ENCODE peak calls at places on chromosomes 6 and 20, in six cellular contexts. One of them, this sample, is unnamed.

GRCh38 chr20:50561379-50562078 is 51.3 kb downstream of the PTPN1 start:
- DNase-seq in activated CD8-positive, alpha-beta memory T cell treated with anti-CD3 and anti-CD28 coated beads for 24 hours: peak; percentile 81
- DNase-seq in activated effector memory CD4-positive, alpha-beta T cell treated with anti-CD3 and anti-CD28 coated beads, Interleukin-2, amount 50 U/mL, for 16 hours: peak; percentile 87
- DNase-seq in stimulated activated naive CD4-positive, alpha-beta T cell treated with Interleukin-2 at 50 U/mL for 16 hours: peak; percentile 74
- DNase-seq in trophoblast cell: peak; percentile 64
- DNase-seq in left ventricle myocardium inferior: no peak
- DNase-seq in this sample: peak; percentile 67

GRCh38 chr20:22312744-22313346 is 271.5 kb downstream of the FOXA2 start:
- DNase-seq in activated CD8-positive, alpha-beta memory T cell treated with anti-CD3 and anti-CD28 coated beads for 24 hours: no peak
- DNase-seq in activated effector memory CD4-positive, alpha-beta T cell treated with anti-CD3 and anti-CD28 coated beads, Interleukin-2, amount 50 U/mL, for 16 hours: no peak
- DNase-seq in stimulated activated naive CD4-positive, alpha-beta T cell treated with Interleukin-2 at 50 U/mL for 16 hours: no peak
- DNase-seq in trophoblast cell: peak; percentile 15
- DNase-seq in left ventricle myocardium inferior: no peak
- DNase-seq in this sample: no peak

GRCh38 chr20:1215386-1216170 is 10.3 kb upstream of the RAD21L1 start:
- DNase-seq in activated CD8-positive, alpha-beta memory T cell treated with anti-CD3 and anti-CD28 coated beads for 24 hours: no peak
- DNase-seq in activated effector memory CD4-positive, alpha-beta T cell treated with anti-CD3 and anti-CD28 coated beads, Interleukin-2, amount 50 U/mL, for 16 hours: peak; percentile 77
- DNase-seq in stimulated activated naive CD4-positive, alpha-beta T cell treated with Interleukin-2 at 50 U/mL for 16 hours: peak; percentile 62
- DNase-seq in trophoblast cell: no peak
- DNase-seq in left ventricle myocardium inferior: no peak
- DNase-seq in this sample: peak; percentile 67

GRCh38 chr20:34891166-34892062 is 15.0 kb downstream of the ACSS2 start:
- DNase-seq in activated CD8-positive, alpha-beta memory T cell treated with anti-CD3 and anti-CD28 coated beads for 24 hours: no peak
- DNase-seq in activated effector memory CD4-positive, alpha-beta T cell treated with anti-CD3 and anti-CD28 coated beads, Interleukin-2, amount 50 U/mL, for 16 hours: no peak
- DNase-seq in stimulated activated naive CD4-positive, alpha-beta T cell treated with Interleukin-2 at 50 U/mL for 16 hours: no peak
- DNase-seq in trophoblast cell: peak; percentile 65
- DNase-seq in left ventricle myocardium inferior: no peak
- DNase-seq in this sample: peak; percentile 10

GRCh38 chr6:37024665-37025337 is 19.3 kb downstream of the FGD2 start:
- DNase-seq in activated CD8-positive, alpha-beta memory T cell treated with anti-CD3 and anti-CD28 coated beads for 24 hours: peak; percentile 75
- DNase-seq in activated effector memory CD4-positive, alpha-beta T cell treated with anti-CD3 and anti-CD28 coated beads, Interleukin-2, amount 50 U/mL, for 16 hours: peak; percentile 82
- DNase-seq in stimulated activated naive CD4-positive, alpha-beta T cell treated with Interleukin-2 at 50 U/mL for 16 hours: peak; percentile 73
- DNase-seq in trophoblast cell: no peak
- DNase-seq in left ventricle myocardium inferior: no peak
- DNase-seq in this sample: peak; percentile 66

GRCh38 chr6:5466459-5466858 is 205.1 kb downstream of the FARS2 start:
- DNase-seq in activated CD8-positive, alpha-beta memory T cell treated with anti-CD3 and anti-CD28 coated beads for 24 hours: no peak
- DNase-seq in activated effector memory CD4-positive, alpha-beta T cell treated with anti-CD3 and anti-CD28 coated beads, Interleukin-2, amount 50 U/mL, for 16 hours: no peak
- DNase-seq in stimulated activated naive CD4-positive, alpha-beta T cell treated with Interleukin-2 at 50 U/mL for 16 hours: no peak
- DNase-seq in trophoblast cell: no peak
- DNase-seq in left ventricle myocardium inferior: no peak
- DNase-seq in this sample: no peak

GRCh38 chr6:22926613-22927348 is 357.4 kb downstream of the HDGFL1 start:
- DNase-seq in activated CD8-positive, alpha-beta memory T cell treated with anti-CD3 and anti-CD28 coated beads for 24 hours: no peak
- DNase-seq in activated effector memory CD4-positive, alpha-beta T cell treated with anti-CD3 and anti-CD28 coated beads, Interleukin-2, amount 50 U/mL, for 16 hours: no peak
- DNase-seq in stimulated activated naive CD4-positive, alpha-beta T cell treated with Interleukin-2 at 50 U/mL for 16 hours: no peak
- DNase-seq in trophoblast cell: no peak
- DNase-seq in left ventricle myocardium inferior: no peak
- DNase-seq in this sample: no peak

GRCh38 chr6:96542702-96543101 is 20.2 kb upstream of the FHL5 start:
- DNase-seq in activated CD8-positive, alpha-beta memory T cell treated with anti-CD3 and anti-CD28 coated beads for 24 hours: no peak
- DNase-seq in activated effector memory CD4-positive, alpha-beta T cell treated with anti-CD3 and anti-CD28 coated beads, Interleukin-2, amount 50 U/mL, for 16 hours: no peak
- DNase-seq in stimulated activated naive CD4-positive, alpha-beta T cell treated with Interleukin-2 at 50 U/mL for 16 hours: no peak
- DNase-seq in trophoblast cell: no peak
- DNase-seq in left ventricle myocardium inferior: no peak
- DNase-seq in this sample: no peak

GRCh38 chr20:38249536-38250310 is 10.8 kb downstream of the KIAA1755 start:
- DNase-seq in activated CD8-positive, alpha-beta memory T cell treated with anti-CD3 and anti-CD28 coated beads for 24 hours: no peak
- DNase-seq in activated effector memory CD4-positive, alpha-beta T cell treated with anti-CD3 and anti-CD28 coated beads, Interleukin-2, amount 50 U/mL, for 16 hours: peak; percentile 31
- DNase-seq in stimulated activated naive CD4-positive, alpha-beta T cell treated with Interleukin-2 at 50 U/mL for 16 hours: no peak
- DNase-seq in trophoblast cell: no peak
- DNase-seq in left ventricle myocardium inferior: no peak
- DNase-seq in this sample: no peak

GRCh38 chr6:17456711-17457110 is 63.3 kb downstream of the CAP2 start:
- DNase-seq in activated CD8-positive, alpha-beta memory T cell treated with anti-CD3 and anti-CD28 coated beads for 24 hours: no peak
- DNase-seq in activated effector memory CD4-positive, alpha-beta T cell treated with anti-CD3 and anti-CD28 coated beads, Interleukin-2, amount 50 U/mL, for 16 hours: no peak
- DNase-seq in stimulated activated naive CD4-positive, alpha-beta T cell treated with Interleukin-2 at 50 U/mL for 16 hours: no peak
- DNase-seq in trophoblast cell: no peak
- DNase-seq in left ventricle myocardium inferior: no peak
- DNase-seq in this sample: no peak

GRCh38 chr6:167985911-167986595 is 11.4 kb upstream of the KIF25 start:
- DNase-seq in activated CD8-positive, alpha-beta memory T cell treated with anti-CD3 and anti-CD28 coated beads for 24 hours: no peak
- DNase-seq in activated effector memory CD4-positive, alpha-beta T cell treated with anti-CD3 and anti-CD28 coated beads, Interleukin-2, amount 50 U/mL, for 16 hours: no peak
- DNase-seq in stimulated activated naive CD4-positive, alpha-beta T cell treated with Interleukin-2 at 50 U/mL for 16 hours: no peak
- DNase-seq in trophoblast cell: no peak
- DNase-seq in left ventricle myocardium inferior: no peak
- DNase-seq in this sample: no peak

GRCh38 chr20:12762725-12763124 is 246.0 kb upstream of the SPTLC3 start:
- DNase-seq in activated CD8-positive, alpha-beta memory T cell treated with anti-CD3 and anti-CD28 coated beads for 24 hours: no peak
- DNase-seq in activated effector memory CD4-positive, alpha-beta T cell treated with anti-CD3 and anti-CD28 coated beads, Interleukin-2, amount 50 U/mL, for 16 hours: no peak
- DNase-seq in stimulated activated naive CD4-positive, alpha-beta T cell treated with Interleukin-2 at 50 U/mL for 16 hours: no peak
- DNase-seq in trophoblast cell: no peak
- DNase-seq in left ventricle myocardium inferior: peak; percentile 15
- DNase-seq in this sample: no peak

GRCh38 chr20:19453781-19454310 is 241.4 kb downstream of the SLC24A3 start:
- DNase-seq in activated CD8-positive, alpha-beta memory T cell treated with anti-CD3 and anti-CD28 coated beads for 24 hours: no peak
- DNase-seq in activated effector memory CD4-positive, alpha-beta T cell treated with anti-CD3 and anti-CD28 coated beads, Interleukin-2, amount 50 U/mL, for 16 hours: no peak
- DNase-seq in stimulated activated naive CD4-positive, alpha-beta T cell treated with Interleukin-2 at 50 U/mL for 16 hours: no peak
- DNase-seq in trophoblast cell: no peak
- DNase-seq in left ventricle myocardium inferior: no peak
- DNase-seq in this sample: no peak

GRCh38 chr6:136775081-136775480 is 17.2 kb downstream of the MAP3K5 start:
- DNase-seq in activated CD8-positive, alpha-beta memory T cell treated with anti-CD3 and anti-CD28 coated beads for 24 hours: no peak
- DNase-seq in activated effector memory CD4-positive, alpha-beta T cell treated with anti-CD3 and anti-CD28 coated beads, Interleukin-2, amount 50 U/mL, for 16 hours: no peak
- DNase-seq in stimulated activated naive CD4-positive, alpha-beta T cell treated with Interleukin-2 at 50 U/mL for 16 hours: no peak
- DNase-seq in trophoblast cell: no peak
- DNase-seq in left ventricle myocardium inferior: no peak
- DNase-seq in this sample: no peak

GRCh38 chr6:6131492-6132109 is 124.9 kb upstream of the NRN1 start:
- DNase-seq in activated CD8-positive, alpha-beta memory T cell treated with anti-CD3 and anti-CD28 coated beads for 24 hours: no peak
- DNase-seq in activated effector memory CD4-positive, alpha-beta T cell treated with anti-CD3 and anti-CD28 coated beads, Interleukin-2, amount 50 U/mL, for 16 hours: no peak
- DNase-seq in stimulated activated naive CD4-positive, alpha-beta T cell treated with Interleukin-2 at 50 U/mL for 16 hours: no peak
- DNase-seq in trophoblast cell: no peak
- DNase-seq in left ventricle myocardium inferior: no peak
- DNase-seq in this sample: no peak

GRCh38 chr6:134665029-134665723 is 284.7 kb downstream of the ALDH8A1 start:
- DNase-seq in activated CD8-positive, alpha-beta memory T cell treated with anti-CD3 and anti-CD28 coated beads for 24 hours: no peak
- DNase-seq in activated effector memory CD4-positive, alpha-beta T cell treated with anti-CD3 and anti-CD28 coated beads, Interleukin-2, amount 50 U/mL, for 16 hours: no peak
- DNase-seq in stimulated activated naive CD4-positive, alpha-beta T cell treated with Interleukin-2 at 50 U/mL for 16 hours: no peak
- DNase-seq in trophoblast cell: peak; percentile 86
- DNase-seq in left ventricle myocardium inferior: no peak
- DNase-seq in this sample: no peak

GRCh38 chr20:49236301-49236700 is 17.1 kb downstream of the DDX27 start:
- DNase-seq in activated CD8-positive, alpha-beta memory T cell treated with anti-CD3 and anti-CD28 coated beads for 24 hours: no peak
- DNase-seq in activated effector memory CD4-positive, alpha-beta T cell treated with anti-CD3 and anti-CD28 coated beads, Interleukin-2, amount 50 U/mL, for 16 hours: no peak
- DNase-seq in stimulated activated naive CD4-positive, alpha-beta T cell treated with Interleukin-2 at 50 U/mL for 16 hours: no peak
- DNase-seq in trophoblast cell: no peak
- DNase-seq in left ventricle myocardium inferior: no peak
- DNase-seq in this sample: no peak

GRCh38 chr6:66771626-66772025 is 1064.6 kb upstream of the EYS start:
- DNase-seq in activated CD8-positive, alpha-beta memory T cell treated with anti-CD3 and anti-CD28 coated beads for 24 hours: no peak
- DNase-seq in activated effector memory CD4-positive, alpha-beta T cell treated with anti-CD3 and anti-CD28 coated beads, Interleukin-2, amount 50 U/mL, for 16 hours: no peak
- DNase-seq in stimulated activated naive CD4-positive, alpha-beta T cell treated with Interleukin-2 at 50 U/mL for 16 hours: no peak
- DNase-seq in trophoblast cell: no peak
- DNase-seq in left ventricle myocardium inferior: no peak
- DNase-seq in this sample: no peak

GRCh38 chr6:34806738-34807453 is 15.0 kb downstream of the BLTP3A start:
- DNase-seq in activated CD8-positive, alpha-beta memory T cell treated with anti-CD3 and anti-CD28 coated beads for 24 hours: no peak
- DNase-seq in activated effector memory CD4-positive, alpha-beta T cell treated with anti-CD3 and anti-CD28 coated beads, Interleukin-2, amount 50 U/mL, for 16 hours: no peak
- DNase-seq in stimulated activated naive CD4-positive, alpha-beta T cell treated with Interleukin-2 at 50 U/mL for 16 hours: no peak
- DNase-seq in trophoblast cell: no peak
- DNase-seq in left ventricle myocardium inferior: no peak
- DNase-seq in this sample: no peak

GRCh38 chr20:51628533-51629398 is 86.2 kb upstream of the NFATC2 start:
- DNase-seq in activated CD8-positive, alpha-beta memory T cell treated with anti-CD3 and anti-CD28 coated beads for 24 hours: no peak
- DNase-seq in activated effector memory CD4-positive, alpha-beta T cell treated with anti-CD3 and anti-CD28 coated beads, Interleukin-2, amount 50 U/mL, for 16 hours: no peak
- DNase-seq in stimulated activated naive CD4-positive, alpha-beta T cell treated with Interleukin-2 at 50 U/mL for 16 hours: no peak
- DNase-seq in trophoblast cell: no peak
- DNase-seq in left ventricle myocardium inferior: no peak
- DNase-seq in this sample: no peak

GRCh38 chr20:53949319-53949839 is 121.0 kb downstream of the BCAS1 start:
- DNase-seq in activated CD8-positive, alpha-beta memory T cell treated with anti-CD3 and anti-CD28 coated beads for 24 hours: peak; percentile 83
- DNase-seq in activated effector memory CD4-positive, alpha-beta T cell treated with anti-CD3 and anti-CD28 coated beads, Interleukin-2, amount 50 U/mL, for 16 hours: peak; percentile 90
- DNase-seq in stimulated activated naive CD4-positive, alpha-beta T cell treated with Interleukin-2 at 50 U/mL for 16 hours: peak; percentile 67
- DNase-seq in trophoblast cell: peak; percentile 75
- DNase-seq in left ventricle myocardium inferior: peak; percentile 36
- DNase-seq in this sample: peak; percentile 72

GRCh38 chr6:13694562-13694961 is 17.1 kb downstream of the RANBP9 start:
- DNase-seq in activated CD8-positive, alpha-beta memory T cell treated with anti-CD3 and anti-CD28 coated beads for 24 hours: no peak
- DNase-seq in activated effector memory CD4-positive, alpha-beta T cell treated with anti-CD3 and anti-CD28 coated beads, Interleukin-2, amount 50 U/mL, for 16 hours: no peak
- DNase-seq in stimulated activated naive CD4-positive, alpha-beta T cell treated with Interleukin-2 at 50 U/mL for 16 hours: no peak
- DNase-seq in trophoblast cell: peak; percentile 13
- DNase-seq in left ventricle myocardium inferior: no peak
- DNase-seq in this sample: no peak

GRCh38 chr6:228881-229651 is 63.2 kb upstream of the DUSP22 start:
- DNase-seq in activated CD8-positive, alpha-beta memory T cell treated with anti-CD3 and anti-CD28 coated beads for 24 hours: peak; percentile 57
- DNase-seq in activated effector memory CD4-positive, alpha-beta T cell treated with anti-CD3 and anti-CD28 coated beads, Interleukin-2, amount 50 U/mL, for 16 hours: no peak
- DNase-seq in stimulated activated naive CD4-positive, alpha-beta T cell treated with Interleukin-2 at 50 U/mL for 16 hours: no peak
- DNase-seq in trophoblast cell: no peak
- DNase-seq in left ventricle myocardium inferior: no peak
- DNase-seq in this sample: no peak

GRCh38 chr20:47749367-47749766 is 35.9 kb downstream of the SULF2 start:
- DNase-seq in activated CD8-positive, alpha-beta memory T cell treated with anti-CD3 and anti-CD28 coated beads for 24 hours: no peak
- DNase-seq in activated effector memory CD4-positive, alpha-beta T cell treated with anti-CD3 and anti-CD28 coated beads, Interleukin-2, amount 50 U/mL, for 16 hours: no peak
- DNase-seq in stimulated activated naive CD4-positive, alpha-beta T cell treated with Interleukin-2 at 50 U/mL for 16 hours: no peak
- DNase-seq in trophoblast cell: no peak
- DNase-seq in left ventricle myocardium inferior: peak; percentile 48
- DNase-seq in this sample: no peak

GRCh38 chr20:21513881-21514540 is at the start of gene NKX2-2:
- DNase-seq in activated CD8-positive, alpha-beta memory T cell treated with anti-CD3 and anti-CD28 coated beads for 24 hours: no peak
- DNase-seq in activated effector memory CD4-positive, alpha-beta T cell treated with anti-CD3 and anti-CD28 coated beads, Interleukin-2, amount 50 U/mL, for 16 hours: no peak
- DNase-seq in stimulated activated naive CD4-positive, alpha-beta T cell treated with Interleukin-2 at 50 U/mL for 16 hours: no peak
- DNase-seq in trophoblast cell: no peak
- DNase-seq in left ventricle myocardium inferior: no peak
- DNase-seq in this sample: no peak

GRCh38 chr20:58545565-58546195 is 30.5 kb upstream of the APCDD1L start:
- DNase-seq in activated CD8-positive, alpha-beta memory T cell treated with anti-CD3 and anti-CD28 coated beads for 24 hours: no peak
- DNase-seq in activated effector memory CD4-positive, alpha-beta T cell treated with anti-CD3 and anti-CD28 coated beads, Interleukin-2, amount 50 U/mL, for 16 hours: no peak
- DNase-seq in stimulated activated naive CD4-positive, alpha-beta T cell treated with Interleukin-2 at 50 U/mL for 16 hours: no peak
- DNase-seq in trophoblast cell: no peak
- DNase-seq in left ventricle myocardium inferior: no peak
- DNase-seq in this sample: no peak

GRCh38 chr6:104909140-104909525 is 47.8 kb upstream of the LIN28B start:
- DNase-seq in activated CD8-positive, alpha-beta memory T cell treated with anti-CD3 and anti-CD28 coated beads for 24 hours: no peak
- DNase-seq in activated effector memory CD4-positive, alpha-beta T cell treated with anti-CD3 and anti-CD28 coated beads, Interleukin-2, amount 50 U/mL, for 16 hours: no peak
- DNase-seq in stimulated activated naive CD4-positive, alpha-beta T cell treated with Interleukin-2 at 50 U/mL for 16 hours: no peak
- DNase-seq in trophoblast cell: peak; percentile 50
- DNase-seq in left ventricle myocardium inferior: no peak
- DNase-seq in this sample: no peak

GRCh38 chr20:17024513-17025105 is 202.2 kb upstream of the PCSK2 start:
- DNase-seq in activated CD8-positive, alpha-beta memory T cell treated with anti-CD3 and anti-CD28 coated beads for 24 hours: no peak
- DNase-seq in activated effector memory CD4-positive, alpha-beta T cell treated with anti-CD3 and anti-CD28 coated beads, Interleukin-2, amount 50 U/mL, for 16 hours: no peak
- DNase-seq in stimulated activated naive CD4-positive, alpha-beta T cell treated with Interleukin-2 at 50 U/mL for 16 hours: no peak
- DNase-seq in trophoblast cell: no peak
- DNase-seq in left ventricle myocardium inferior: no peak
- DNase-seq in this sample: no peak

GRCh38 chr6:33610057-33610456 is 11.1 kb upstream of the ITPR3 start:
- DNase-seq in activated CD8-positive, alpha-beta memory T cell treated with anti-CD3 and anti-CD28 coated beads for 24 hours: no peak
- DNase-seq in activated effector memory CD4-positive, alpha-beta T cell treated with anti-CD3 and anti-CD28 coated beads, Interleukin-2, amount 50 U/mL, for 16 hours: no peak
- DNase-seq in stimulated activated naive CD4-positive, alpha-beta T cell treated with Interleukin-2 at 50 U/mL for 16 hours: no peak
- DNase-seq in trophoblast cell: no peak
- DNase-seq in left ventricle myocardium inferior: peak; percentile 48
- DNase-seq in this sample: no peak

GRCh38 chr6:149454405-149454848 is 30.4 kb downstream of the ZC3H12D start:
- DNase-seq in activated CD8-positive, alpha-beta memory T cell treated with anti-CD3 and anti-CD28 coated beads for 24 hours: no peak
- DNase-seq in activated effector memory CD4-positive, alpha-beta T cell treated with anti-CD3 and anti-CD28 coated beads, Interleukin-2, amount 50 U/mL, for 16 hours: peak; percentile 54
- DNase-seq in stimulated activated naive CD4-positive, alpha-beta T cell treated with Interleukin-2 at 50 U/mL for 16 hours: no peak
- DNase-seq in trophoblast cell: no peak
- DNase-seq in left ventricle myocardium inferior: peak; percentile 98
- DNase-seq in this sample: no peak

GRCh38 chr6:49528571-49528970 is 21.9 kb upstream of the C6orf141 start:
- DNase-seq in activated CD8-positive, alpha-beta memory T cell treated with anti-CD3 and anti-CD28 coated beads for 24 hours: no peak
- DNase-seq in activated effector memory CD4-positive, alpha-beta T cell treated with anti-CD3 and anti-CD28 coated beads, Interleukin-2, amount 50 U/mL, for 16 hours: no peak
- DNase-seq in stimulated activated naive CD4-positive, alpha-beta T cell treated with Interleukin-2 at 50 U/mL for 16 hours: no peak
- DNase-seq in trophoblast cell: no peak
- DNase-seq in left ventricle myocardium inferior: no peak
- DNase-seq in this sample: no peak

This sample was measured in stimulated activated CD4-positive, alpha-beta T cell treated with anti-CD3 and anti-CD28 coated beads, Interleukin-2, amount 100 ng/mL, for 24 hours.